ENCODE peak calls at places on chromosome 7, in ten cellular contexts. B is esophagus muscularis mucosa, Z is adrenal gland, P is uterus, O is heart left ventricle, Q is breast epithelium, F is IMR-90, R is body of pancreas, Y is ovary, J is spleen. C is an unnamed sample.
A peak's percentile ranks its signal among the peaks of the same experiment; 100 is the strongest.

GRCh38 chr7:92988051-92988450 is 129.7 kb downstream of the SAMD9 start:
- DNase-seq in Q (no peak), O (no peak), F (peak; percentile 78), Z (peak; percentile 20), R (peak; percentile 8), J (no peak), Y (no peak), P (no peak), B (no peak), C (no peak)

GRCh38 chr7:123714296-123715080 is 34.3 kb downstream of the WASL start:
- DNase-seq in R (no peak), B (no peak), P (no peak), Q (no peak), J (no peak), F (peak; percentile 24), Z (no peak), O (no peak), Y (no peak), C (no peak)

GRCh38 chr7:34991938-34992840 is 45.1 kb downstream of the DPY19L1 start:
- DNase-seq in P (no peak), Q (no peak), Z (no peak), Y (no peak), O (no peak), B (no peak), J (peak; percentile 75), R (peak; percentile 12), F (peak; percentile 70), C (no peak)

GRCh38 chr7:1024331-1024761 is 20.0 kb upstream of the GPR146 start:
- DNase-seq in B (no peak), Z (no peak), Y (no peak), P (no peak), R (no peak), Q (no peak), F (no peak), J (peak; percentile 85), O (no peak), C (no peak)

GRCh38 chr7:148978091-148978490 is 50.2 kb downstream of the PDIA4 start:
- DNase-seq in Y (no peak), F (no peak), B (no peak), Q (no peak), R (no peak), Z (no peak), O (no peak), P (no peak), J (peak; percentile 27), C (no peak)

GRCh38 chr7:99139031-99139430 is 4.9 kb downstream of the SMURF1 start:
- DNase-seq in Q (no peak), O (no peak), B (no peak), F (peak; percentile 43), R (no peak), J (no peak), Z (no peak), P (no peak), Y (no peak), C (no peak)

GRCh38 chr7:134502463-134502862 is 24.9 kb upstream of the AKR1B10 start:
- DNase-seq in R (peak; percentile 67), F (peak; percentile 65), B (no peak), P (peak; percentile 35), O (no peak), J (no peak), Q (peak; percentile 40), Y (peak; percentile 31), Z (peak; percentile 47), C (no peak)

GRCh38 chr7:1043552-1044188 is 676 bp upstream of the GPR146 start:
- DNase-seq in F (no peak), Q (no peak), O (no peak), Y (no peak), R (peak; percentile 48), J (peak; percentile 78), Z (no peak), B (no peak), P (no peak), C (peak; percentile 42)

GRCh38 chr7:90824386-90825307 is 228.5 kb downstream of the CDK14 start:
- DNase-seq in J (no peak), Y (no peak), O (no peak), F (peak; percentile 91), P (no peak), R (no peak), B (no peak), Z (no peak), Q (no peak), C (no peak)

DNA sequence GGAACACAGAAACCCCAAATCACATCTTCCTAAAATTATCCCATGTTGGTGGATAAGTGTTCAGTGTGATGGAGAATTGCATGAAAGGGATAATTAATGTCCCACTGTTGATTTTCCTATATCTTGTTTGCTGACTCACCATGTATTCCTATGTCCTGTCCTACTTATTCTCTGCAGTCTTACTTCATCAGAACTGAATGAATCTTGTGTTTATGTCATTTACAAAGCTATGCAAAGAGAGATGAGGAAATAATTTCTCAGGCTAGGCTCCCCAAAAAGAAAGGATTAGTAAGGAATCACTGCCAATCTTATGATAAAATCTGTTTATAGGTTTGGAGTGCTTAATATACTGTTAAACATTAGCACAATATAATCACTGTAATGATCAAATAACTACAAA is 360.8 kb downstream of the CRPPA start:
- DNase-seq in Y (no peak), P (no peak), Z (no peak), F (peak; percentile 50), B (no peak), R (no peak), O (no peak), J (no peak), Q (no peak), C (no peak)
- H3K4me3 ChIP-seq in Y (no peak overlapping the region), P (no peak overlapping the region), Z (no peak overlapping the region), F (no peak overlapping the region), B (no peak overlapping the region), R (no peak overlapping the region), O (no peak overlapping the region), J (no peak overlapping the region), Q (no peak overlapping the region), C (no peak overlapping the region)

GRCh38 chr7:130040576-130040975 is 10.6 kb downstream of the ZC3HC1 start:
- DNase-seq in O (no peak), Z (no peak), F (no peak), R (no peak), Q (no peak), J (no peak), P (no peak), Y (no peak), B (no peak), C (no peak)
- TF ChIP-seq POLR2A in O (no peak), Z (no peak), F (no peak), R (no peak), Q (no peak), J (no peak), P (no peak), Y (no peak), B (no peak), C (no peak)

DNA sequence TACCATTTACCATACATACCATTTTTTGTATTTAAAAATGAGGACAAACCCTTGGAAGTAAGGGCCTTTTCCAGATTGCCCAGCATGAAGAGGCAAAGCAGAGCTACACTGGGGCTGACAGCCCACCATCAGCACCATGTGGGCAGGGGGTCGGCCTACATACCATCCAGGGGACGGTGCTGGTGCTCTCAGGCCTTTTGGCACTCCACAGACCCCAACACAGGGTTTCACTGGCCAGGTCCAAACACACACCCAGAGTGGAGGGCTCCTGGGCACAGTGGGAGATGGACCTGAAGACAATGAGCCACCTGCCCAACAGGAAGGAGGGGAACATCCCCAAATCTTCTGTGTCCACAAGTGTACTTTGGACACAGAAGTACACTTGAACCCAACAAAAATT is 69.2 kb upstream of the CAMK2B start:
- DNase-seq in P (no peak), F (no peak), R (no peak), Y (no peak), J (no peak), Z (no peak), O (no peak), B (peak; percentile 70), Q (no peak), C (no peak)
- H3K36me3 ChIP-seq in P (no peaks in the 10 kb centered on the region), F (peaks cover 28% of the 10 kb centered on the region), R (peaks cover 11% of the 10 kb centered on the region), Y (no peaks in the 10 kb centered on the region), J (peaks cover 42% of the 10 kb centered on the region), Z (peaks cover 24% of the 10 kb centered on the region), O (peaks cover 12% of the 10 kb centered on the region), B (peaks cover 75% of the 10 kb centered on the region), Q (peaks cover 8% of the 10 kb centered on the region), C (peaks cover 9% of the 10 kb centered on the region)

DNA sequence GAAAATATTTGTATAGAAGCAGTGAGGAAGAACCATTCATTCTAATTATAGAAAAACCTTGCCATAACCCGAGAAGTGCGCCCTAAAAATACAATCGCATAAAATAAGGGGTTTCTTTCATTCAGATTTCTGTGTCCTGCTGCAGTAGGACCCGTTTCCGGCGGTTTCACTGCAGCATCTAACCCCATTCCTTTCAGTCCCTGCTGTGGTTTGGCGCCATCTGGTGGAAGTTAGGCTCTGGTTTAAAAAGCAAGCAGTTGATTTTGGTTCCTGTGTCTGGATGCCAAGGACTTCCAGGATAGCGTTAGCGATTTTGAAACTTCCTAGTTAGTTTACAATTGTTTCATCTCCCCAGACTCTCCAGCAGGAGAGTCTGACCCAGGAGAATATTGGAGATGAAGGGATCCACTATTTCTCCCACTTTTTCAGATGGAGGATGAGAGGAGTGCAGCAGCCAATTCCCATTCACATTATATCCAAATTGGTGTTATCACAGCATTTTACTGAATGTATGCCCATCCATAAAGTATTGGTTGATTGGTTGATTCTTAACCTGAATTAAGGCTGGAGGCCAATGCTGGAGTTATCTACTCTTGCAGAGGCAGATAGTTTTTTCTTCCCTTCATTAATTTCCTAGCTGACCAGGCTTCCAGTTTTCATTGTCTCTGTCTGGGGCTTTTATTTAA is 128.8 kb upstream of the CACNA2D1 start:
- DNase-seq in J (peak; percentile 80), B (peak; percentile 94), R (peak; percentile 87), P (peak; percentile 80), Z (peak; percentile 85), Q (peak; percentile 74), Y (peak; percentile 91), O (peak; percentile 83), F (peak; percentile 85), C (peak; percentile 85)
- H3K4me3 ChIP-seq in J (no peak overlapping the region), B (no peak overlapping the region), R (no peak overlapping the region), P (no peak overlapping the region), Z (no peak overlapping the region), Q (no peak overlapping the region), Y (no peak overlapping the region), O (no peak overlapping the region), F (no peak overlapping the region), C (no peak overlapping the region)

GRCh38 chr7:20219446-20220292 is 2.5 kb upstream of the MACC1 start:
- DNase-seq in Q (peak; percentile 45), Z (peak; percentile 29), O (peak; percentile 78), R (peak; percentile 96), P (peak; percentile 22), B (no peak), Y (no peak), J (peak; percentile 92), F (peak; percentile 99), C (peak; percentile 56)
- TF ChIP-seq POLR2A in Q (no peak), Z (no peak), O (no peak), R (peak; percentile 55), P (no peak), B (no peak), Y (no peak), J (peak; percentile 17), F (no peak), C (no peak)

DNA sequence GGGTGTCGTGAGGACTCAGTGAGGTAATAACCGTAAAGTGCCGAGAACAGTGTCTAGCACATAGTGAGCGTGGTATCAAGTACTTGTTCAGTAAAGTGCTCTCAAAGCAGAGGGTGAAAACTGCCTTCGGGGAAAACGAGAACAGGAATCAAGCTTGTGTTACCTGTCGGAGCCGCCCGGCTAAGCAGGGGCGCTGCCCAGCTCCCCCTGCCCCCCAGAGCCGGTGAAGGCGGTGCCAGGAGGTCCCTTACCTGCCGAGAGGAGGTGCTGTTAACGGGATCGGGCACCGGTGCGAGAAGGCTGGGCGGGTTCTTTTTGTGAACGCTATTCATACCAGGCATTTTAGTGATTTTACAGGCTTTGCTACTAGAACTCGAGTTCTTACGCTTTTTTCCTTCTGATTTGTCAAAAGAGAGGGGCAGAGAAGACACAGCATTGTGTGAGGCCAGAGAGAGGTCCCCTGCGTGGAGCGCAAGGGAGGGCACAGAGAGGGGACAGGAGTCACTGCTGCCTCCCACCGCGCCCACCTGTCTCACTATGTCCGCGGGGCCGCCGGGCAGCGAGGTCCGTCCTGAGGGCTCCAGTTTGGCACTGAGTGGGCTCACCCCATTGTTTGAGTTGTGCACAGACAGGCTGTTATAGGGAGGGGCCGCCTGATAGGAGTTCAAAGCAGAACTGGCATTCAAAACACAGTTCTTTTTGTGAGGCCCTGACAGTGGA is 32.5 kb upstream of the EFCAB10 start:
- DNase-seq in R (no peak), O (no peak), P (no peak), Z (no peak), J (no peak), F (no peak), B (no peak), Q (no peak), Y (no peak), C (no peak)
- H3K36me3 ChIP-seq in R (peaks cover 8% of the 10 kb centered on the region), O (no peaks in the 10 kb centered on the region), P (no peaks in the 10 kb centered on the region), Z (peaks cover 17% of the 10 kb centered on the region), J (peaks cover 41% of the 10 kb centered on the region), F (peaks cover 23% of the 10 kb centered on the region), B (peaks cover 64% of the 10 kb centered on the region), Q (no peaks in the 10 kb centered on the region), Y (no peaks in the 10 kb centered on the region), C (no peaks in the 10 kb centered on the region)

C was measured in right lobe of liver.